ENCODE peak calls at places on chromosomes 6 and 20, in six cellular contexts. I is colonic mucosa, S is substantia nigra, C is stromal cell of bone marrow, L is cardiac fibroblast, B is RKO. H is an unnamed sample.

GRCh38 chr6:10140824-10141223 is 274.1 kb downstream of the TFAP2A start:
- DNase-seq in I (no peak), S (no peak), C (no peak), L (peak), B (no peak), H (no peak)

GRCh38 chr20:63702036-63702665 is 5.6 kb downstream of the ARFRP1 start:
- DNase-seq in I (no peak), S (no peak), C (no peak), L (no peak), B (no peak), H (no peak)

GRCh38 chr6:134379086-134379485 is 61.2 kb upstream of the SGK1 start:
- DNase-seq in I (peak), S (no peak), C (no peak), L (no peak), B (no peak), H (peak)

GRCh38 chr6:105489213-105489525 is 86.3 kb upstream of the PREP start:
- DNase-seq in I (no peak), S (no peak), C (no peak), L (no peak), B (no peak), H (no peak)

GRCh38 chr6:141152951-141153350 is 979.8 kb upstream of the GJE1 start:
- DNase-seq in I (no peak), S (no peak), C (peak), L (no peak), B (no peak), H (no peak)

GRCh38 chr20:47335251-47336012 is 21.1 kb downstream of the ZMYND8 start:
- DNase-seq in I (no peak), S (no peak), C (no peak), L (no peak), B (no peak), H (no peak)

GRCh38 chr20:62642666-62643520 is 590 bp downstream of the SLCO4A1 start:
- DNase-seq in I (peak), S (no peak), C (no peak), L (no peak), B (peak), H (peak)

GRCh38 chr20:41154436-41155176 is 17.3 kb downstream of the PLCG1 start:
- DNase-seq in I (no peak), S (no peak), C (no peak), L (peak), B (no peak), H (no peak)

GRCh38 chr6:75762063-75762462 is 13.0 kb downstream of the MYO6 start:
- DNase-seq in I (no peak), S (no peak), C (no peak), L (no peak), B (no peak), H (no peak)

GRCh38 chr20:31602779-31603441 is 2.2 kb upstream of the ID1 start:
- DNase-seq in I (no peak), S (no peak), C (no peak), L (peak), B (no peak), H (peak)

GRCh38 chr6:169778646-169779045 is 27.2 kb downstream of the ERMARD start:
- DNase-seq in I (peak), S (no peak), C (no peak), L (no peak), B (no peak), H (no peak)

GRCh38 chr6:6891949-6892461 is 215.8 kb upstream of the RREB1 start:
- DNase-seq in I (no peak), S (no peak), C (no peak), L (no peak), B (no peak), H (no peak)

GRCh38 chr6:108348655-108349349 is 53.9 kb downstream of the AFG1L start:
- DNase-seq in I (no peak), S (no peak), C (no peak), L (no peak), B (no peak), H (no peak)

GRCh38 chr20:14775778-14776177 is 438.4 kb upstream of the FLRT3 start:
- DNase-seq in I (no peak), S (no peak), C (peak), L (peak), B (no peak), H (no peak)

GRCh38 chr6:80698459-80698858 is 592.0 kb downstream of the BCKDHB start:
- DNase-seq in I (no peak), S (no peak), C (no peak), L (no peak), B (no peak), H (no peak)

GRCh38 chr20:14245368-14245970 is 91.9 kb downstream of the FLRT3 start:
- DNase-seq in I (no peak), S (no peak), C (no peak), L (peak), B (no peak), H (no peak)

GRCh38 chr20:62728781-62729300 is 20.2 kb downstream of the NTSR1 start:
- DNase-seq in I (no peak), S (no peak), C (no peak), L (no peak), B (no peak), H (no peak)

GRCh38 chr20:48758206-48758820 is 69.5 kb downstream of the PREX1 start:
- DNase-seq in I (no peak), S (no peak), C (no peak), L (no peak), B (no peak), H (peak)

GRCh38 chr20:48660788-48661187 is 167.0 kb downstream of the PREX1 start:
- DNase-seq in I (no peak), S (no peak), C (no peak), L (no peak), B (no peak), H (no peak)

GRCh38 chr6:35642471-35643161 is 46.1 kb downstream of the FKBP5 start:
- DNase-seq in I (no peak), S (no peak), C (no peak), L (peak), B (no peak), H (no peak)

H was measured in activated CD8-positive, alpha-beta T cell treated with anti-CD3 and anti-CD28 coated beads for 36 hours.